ENCODE peak calls at places on chromosomes 11 and 22, in six cellular contexts. Z, R, F, T, B and L are unnamed samples.

GRCh38 chr22:18971321-18971751 is 35.2 kb upstream of the PRODH start:
- DNase-seq in Z (no peak), R (no peak), F (no peak), T (no peak), B (no peak), L (no peak)

GRCh38 chr11:121761171-121761570 is 308.4 kb upstream of the SORL1-AS1 start:
- DNase-seq in Z (no peak), R (no peak), F (no peak), T (no peak), B (no peak), L (no peak)

GRCh38 chr11:111604392-111605009 is 2.3 kb downstream of the SIK2 start:
- DNase-seq in Z (no peak), R (no peak), F (no peak), T (peak; percentile 66), B (peak; percentile 53), L (no peak)

GRCh38 chr22:20940178-20940790 is 23.1 kb downstream of the CRKL start:
- DNase-seq in Z (no peak), R (no peak), F (no peak), T (no peak), B (no peak), L (no peak)

GRCh38 chr11:64745523-64746328 is 1.8 kb upstream of the RASGRP2 start:
- DNase-seq in Z (peak; percentile 50), R (no peak), F (no peak), T (no peak), B (peak; percentile 87), L (no peak)

GRCh38 chr22:37357471-37357870 is 69.8 kb downstream of the ELFN2 start:
- DNase-seq in Z (no peak), R (no peak), F (no peak), T (no peak), B (no peak), L (no peak)

GRCh38 chr11:57303280-57303989 is 21.3 kb downstream of the TNKS1BP1 start:
- DNase-seq in Z (no peak), R (no peak), F (no peak), T (no peak), B (peak; percentile 7), L (no peak)

GRCh38 chr11:127003260-127003981 is 2.9 kb upstream of the KIRREL3 start:
- DNase-seq in Z (peak; percentile 60), R (no peak), F (no peak), T (no peak), B (peak; percentile 43), L (no peak)

GRCh38 chr11:126469308-126469707 is 113.8 kb downstream of the ST3GAL4 start:
- DNase-seq in Z (no peak), R (no peak), F (no peak), T (no peak), B (no peak), L (no peak)

GRCh38 chr11:8908099-8908498 is 2.9 kb upstream of the AKIP1 start:
- DNase-seq in Z (no peak), R (no peak), F (no peak), T (no peak), B (no peak), L (no peak)

GRCh38 chr11:71193431-71193830 is 58.9 kb downstream of the SHANK2 start:
- DNase-seq in Z (no peak), R (no peak), F (no peak), T (no peak), B (no peak), L (no peak)

GRCh38 chr11:4019891-4020290 is 74.7 kb upstream of the RRM1 start:
- DNase-seq in Z (no peak), R (no peak), F (no peak), T (no peak), B (no peak), L (no peak)

GRCh38 chr11:2564588-2565440 is 120.0 kb downstream of the KCNQ1 start:
- DNase-seq in Z (no peak), R (no peak), F (no peak), T (no peak), B (no peak), L (no peak)

GRCh38 chr11:31233425-31233824 is 136.1 kb downstream of the DCDC1 start:
- DNase-seq in Z (no peak), R (no peak), F (no peak), T (peak; percentile 34), B (no peak), L (no peak)

GRCh38 chr22:21964234-21964633 is 11.6 kb upstream of the PPM1F start:
- DNase-seq in Z (no peak), R (no peak), F (no peak), T (no peak), B (no peak), L (no peak)

GRCh38 chr22:22914726-22915669 is 27.4 kb downstream of the IGLL5 start:
- DNase-seq in Z (no peak), R (no peak), F (no peak), T (no peak), B (no peak), L (no peak)

GRCh38 chr22:30159561-30160353 is 79.5 kb downstream of the HORMAD2 start:
- DNase-seq in Z (no peak), R (no peak), F (no peak), T (peak; percentile 82), B (no peak), L (no peak)

GRCh38 chr22:17131686-17132085 is 10.5 kb upstream of the TMEM121B start:
- DNase-seq in Z (peak; percentile 74), R (no peak), F (no peak), T (no peak), B (no peak), L (no peak)

GRCh38 chr11:93567406-93567819 is 24.2 kb upstream of the SMCO4 start:
- DNase-seq in Z (peak; percentile 48), R (no peak), F (peak; percentile 46), T (no peak), B (no peak), L (no peak)

GRCh38 chr11:2428322-2428795 is 16.0 kb downstream of the TRPM5 start:
- DNase-seq in Z (no peak), R (peak; percentile 17), F (peak; percentile 35), T (peak; percentile 35), B (peak; percentile 82), L (peak; percentile 7)

GRCh38 chr22:19179472-19180048 is 1.0 kb upstream of the SLC25A1 start:
- DNase-seq in Z (peak; percentile 75), R (peak; percentile 43), F (peak; percentile 56), T (peak; percentile 62), B (peak; percentile 85), L (peak; percentile 33)

GRCh38 chr11:2777871-2778629 is 78.3 kb upstream of the KCNQ1OT1 start:
- DNase-seq in Z (peak; percentile 28), R (no peak), F (no peak), T (no peak), B (no peak), L (no peak)

GRCh38 chr22:29872145-29872893 is 10.7 kb upstream of the MTMR3 start:
- DNase-seq in Z (no peak), R (no peak), F (no peak), T (no peak), B (no peak), L (no peak)